ENCODE peak calls at places on chromosomes 13 and 19, in six cellular contexts. P is fibroblast of lung, K is HL-60, D is H1, M is pancreas, I is endothelial cell of umbilical vein. V is an unnamed sample.

GRCh38 chr19:54424201-54424600 is 8.9 kb downstream of the TTYH1 start:
- DNase-seq in P (no peak), K (no peak), D (no peak), M (no peak), I (no peak), V (no peak)

GRCh38 chr13:59823495-59823894 is 340.2 kb downstream of the DIAPH3 start:
- DNase-seq in P (peak; percentile 83), K (no peak), D (no peak), M (no peak), I (peak; percentile 41), V (peak; percentile 70)

GRCh38 chr13:73075546-73075945 is 16.7 kb downstream of the KLF5 start:
- DNase-seq in P (no peak), K (no peak), D (peak; percentile 56), M (no peak), I (no peak), V (no peak)

GRCh38 chr19:10780368-10780767 is 55.6 kb downstream of the TMED1 start:
- DNase-seq in P (peak; percentile 84), K (peak; percentile 91), D (no peak), M (no peak), I (peak; percentile 90), V (no peak)

GRCh38 chr13:112894673-112895481 is 74.1 kb upstream of the MCF2L start:
- DNase-seq in P (no peak), K (no peak), D (peak; percentile 75), M (no peak), I (no peak), V (no peak)

GRCh38 chr13:43880451-43880850 is 747 bp downstream of the LACC1 start:
- DNase-seq in P (no peak), K (no peak), D (no peak), M (no peak), I (no peak), V (no peak)

GRCh38 chr19:36489920-36490415 is 607 bp upstream of the ZNF566 start:
- DNase-seq in P (peak; percentile 96), K (peak; percentile 91), D (no peak), M (peak; percentile 75), I (no peak), V (peak; percentile 96)

GRCh38 chr19:19528721-19529490 is at the start of gene YJEFN3:
- DNase-seq in P (peak; percentile 62), K (no peak), D (no peak), M (no peak), I (no peak), V (peak; percentile 74)

GRCh38 chr19:6274756-6275155 is 5.0 kb downstream of the MLLT1 start:
- DNase-seq in P (no peak), K (no peak), D (no peak), M (no peak), I (no peak), V (peak; percentile 12)

GRCh38 chr13:29621401-29621800 is 25.9 kb upstream of the SLC7A1 start:
- DNase-seq in P (peak; percentile 74), K (no peak), D (no peak), M (no peak), I (no peak), V (peak; percentile 50)

GRCh38 chr19:43316591-43317319 is 36.7 kb upstream of the CD177 start:
- DNase-seq in P (peak; percentile 25), K (peak; percentile 12), D (peak; percentile 92), M (no peak), I (no peak), V (peak; percentile 37)

GRCh38 chr13:24863748-24864540 is 100.0 kb downstream of the RNF17 start:
- DNase-seq in P (no peak), K (no peak), D (no peak), M (no peak), I (no peak), V (no peak)

GRCh38 chr13:24865158-24865557 is 101.2 kb downstream of the RNF17 start:
- DNase-seq in P (no peak), K (no peak), D (no peak), M (no peak), I (no peak), V (peak; percentile 20)

GRCh38 chr13:24868874-24869273 is 104.9 kb downstream of the RNF17 start:
- DNase-seq in P (no peak), K (no peak), D (no peak), M (no peak), I (no peak), V (no peak)

GRCh38 chr13:24864579-24864978 is 100.6 kb downstream of the RNF17 start:
- DNase-seq in P (no peak), K (no peak), D (no peak), M (no peak), I (no peak), V (no peak)

GRCh38 chr13:24866488-24866887 is 102.5 kb downstream of the RNF17 start:
- DNase-seq in P (no peak), K (no peak), D (no peak), M (no peak), I (no peak), V (no peak)
- TF ChIP-seq CTCF in P (no peak), K (no peak), D (no peak), M (no peak), I (no peak), V (no peak)

GRCh38 chr19:7869453-7869909 is 4.7 kb downstream of the PRR36 start:
- DNase-seq in P (no peak), K (peak; percentile 67), D (peak; percentile 98), M (peak; percentile 85), I (peak; percentile 50), V (peak; percentile 73)
- TF ChIP-seq CTCF in P (no peak), K (no peak), D (no peak), M (peak; percentile 28), I (no peak), V (no peak)

DNA sequence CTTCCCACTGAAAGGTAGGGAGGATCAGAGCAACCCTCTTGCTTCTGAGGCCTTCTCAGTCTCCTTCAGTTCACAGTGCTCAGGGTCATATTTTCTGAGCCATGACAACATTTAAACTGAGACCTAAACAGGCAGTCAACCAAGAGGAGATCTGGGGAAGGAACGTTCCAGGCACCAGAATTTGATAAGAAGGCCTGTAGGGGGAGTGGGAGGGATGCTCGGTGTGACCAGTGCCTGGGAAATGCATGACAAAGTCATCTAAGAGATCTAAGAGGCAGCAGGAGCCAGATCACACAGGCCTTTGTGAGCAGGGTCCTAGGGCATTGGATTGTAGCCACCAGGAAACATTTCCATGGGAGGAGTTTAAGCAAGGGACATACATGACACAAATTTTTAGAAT is 71.6 kb downstream of the SHISA2 start:
- DNase-seq in P (peak; percentile 10), K (no peak), D (no peak), M (no peak), I (peak; percentile 54), V (no peak)
- TF ChIP-seq CTCF in P (no peak), K (peak; percentile 12), D (peak; percentile 43), M (no peak), I (peak; percentile 66), V (peak; percentile 33)

DNA sequence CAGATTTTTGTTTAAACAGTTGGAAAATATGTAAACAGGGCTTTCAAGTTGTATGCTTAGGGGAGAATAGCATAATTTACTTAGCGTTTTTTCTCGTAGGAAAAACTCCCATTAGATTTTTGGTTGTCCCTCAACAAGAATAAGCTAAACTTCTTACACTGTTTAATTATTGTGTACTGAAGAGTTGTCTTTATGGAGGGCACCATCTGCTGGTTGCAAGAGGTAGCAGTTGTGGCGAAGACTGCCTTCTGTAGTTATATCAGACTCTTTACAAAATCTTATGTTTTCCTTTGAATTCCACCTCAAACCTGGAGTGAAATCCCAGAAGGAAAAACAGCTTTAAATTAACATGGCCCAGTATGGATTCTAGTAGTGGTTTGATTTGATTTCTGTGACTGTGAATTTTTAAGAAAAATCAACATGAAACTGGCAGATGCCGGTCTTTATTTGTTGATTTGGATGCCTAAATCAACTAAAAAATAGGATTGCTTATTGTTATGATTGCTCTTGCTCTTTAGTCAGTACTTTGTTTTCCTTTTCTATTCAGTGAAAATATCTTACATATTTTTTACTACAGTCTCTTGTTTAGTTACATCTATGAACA is 53.4 kb downstream of the PDS5B start:
- DNase-seq in P (peak; percentile 64), K (peak; percentile 67), D (no peak), M (peak; percentile 43), I (peak; percentile 67), V (peak; percentile 47)
- TF ChIP-seq CTCF in P (peak; percentile 82), K (peak; percentile 87), D (no peak), M (peak; percentile 60), I (peak; percentile 69), V (peak; percentile 81)

GRCh38 chr19:29663861-29664752 is 1.2 kb upstream of the PLEKHF1 start:
- DNase-seq in P (peak; percentile 56), K (no peak), D (no peak), M (no peak), I (no peak), V (peak; percentile 55)

GRCh38 chr19:29665826-29666633 is 769 bp downstream of the PLEKHF1 start:
- DNase-seq in P (peak; percentile 66), K (no peak), D (peak; percentile 71), M (no peak), I (no peak), V (peak; percentile 81)

GRCh38 chr19:29665215-29665825 is at the start of gene PLEKHF1:
- DNase-seq in P (peak; percentile 62), K (peak; percentile 64), D (peak; percentile 96), M (peak; percentile 90), I (peak; percentile 83), V (peak; percentile 80)

GRCh38 chr19:29662604-29663404 is 2.5 kb upstream of the PLEKHF1 start:
- DNase-seq in P (peak; percentile 96), K (no peak), D (no peak), M (peak; percentile 76), I (peak; percentile 69), V (peak; percentile 96)

DNA sequence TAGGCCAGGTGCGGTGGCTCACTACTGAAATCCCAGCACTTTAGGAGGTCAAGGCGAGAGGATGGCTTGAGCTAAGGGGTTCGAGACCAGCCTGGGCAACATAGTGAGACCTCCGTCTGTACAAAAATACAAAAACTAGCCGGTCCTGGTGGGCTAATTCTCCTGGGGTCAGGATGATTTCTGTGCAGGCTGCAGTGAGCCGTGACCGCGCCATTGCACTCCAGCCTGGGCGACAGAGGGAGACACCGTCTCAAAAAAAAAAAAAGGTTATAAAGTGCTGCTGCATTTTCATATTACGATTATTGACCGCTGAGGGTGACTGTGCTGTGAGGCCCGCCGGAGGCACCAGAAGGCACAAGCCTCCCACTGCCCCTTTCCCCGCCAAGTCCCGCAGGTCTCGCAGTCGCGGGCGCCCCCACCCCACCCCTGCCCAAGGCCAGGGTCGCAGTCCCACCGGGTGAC is 477 bp upstream of the PLEKHF1 start:
- DNase-seq in P (no peak), K (no peak), D (no peak), M (no peak), I (no peak), V (no peak)
- TF ChIP-seq CTCF in P (no peak), K (no peak), D (no peak), M (no peak), I (no peak), V (no peak)